ENCODE peak calls at places on chromosomes 6 and 20, in seven cellular contexts. M is SK-N-SH, L is lower lobe of right lung, P is left ventricle myocardium inferior, W is right lobe of liver, I is uterus, K is Caco-2. H is an unnamed sample. For H3K27me3 and H3K4me1, the result is how much of the 10 kb centered on the place peaks cover.

GRCh38 chr6:142816024-142816423 is 129.0 kb downstream of the HIVEP2 start:
- DNase-seq in M (no peak), L (no peak), P (no peak), W (no peak), I (no peak), K (no peak), H (no peak)

GRCh38 chr20:58059145-58059544 is 169.3 kb downstream of the ANKRD60 start:
- DNase-seq in M (no peak), L (no peak), P (no peak), W (no peak), I (no peak), K (no peak), H (peak)

GRCh38 chr6:169779896-169780295 is 28.5 kb downstream of the ERMARD start:
- DNase-seq in M (no peak), L (no peak), P (no peak), W (no peak), I (no peak), K (no peak), H (no peak)

GRCh38 chr6:118530942-118531341 is 17.2 kb upstream of the PLN start:
- DNase-seq in M (no peak), L (no peak), P (no peak), W (no peak), I (no peak), K (no peak), H (no peak)

GRCh38 chr6:11535801-11536230 is 1.7 kb upstream of the TMEM170B start:
- DNase-seq in M (no peak), L (no peak), P (no peak), W (no peak), I (no peak), K (peak), H (no peak)

GRCh38 chr6:85252552-85252951 is 197.3 kb upstream of the NT5E start:
- DNase-seq in M (no peak), L (no peak), P (no peak), W (no peak), I (no peak), K (no peak), H (no peak)

GRCh38 chr6:106458021-106458986 is 97.8 kb downstream of the CRYBG1 start:
- DNase-seq in M (no peak), L (no peak), P (no peak), W (no peak), I (no peak), K (no peak), H (no peak)

GRCh38 chr6:117956386-117956785 is 49.3 kb downstream of the SLC35F1 start:
- DNase-seq in M (no peak), L (no peak), P (no peak), W (no peak), I (no peak), K (no peak), H (no peak)

GRCh38 chr6:157603314-157603940 is 219.6 kb upstream of the SNX9 start:
- DNase-seq in M (no peak), L (no peak), P (no peak), W (no peak), I (peak), K (no peak), H (no peak)

GRCh38 chr6:149987602-149988107 is 23.9 kb downstream of the ULBP1 start:
- DNase-seq in M (no peak), L (no peak), P (no peak), W (no peak), I (no peak), K (no peak), H (no peak)
- H3K27me3 ChIP-seq in M (half or more), L (half or more), P (half or more), W (under half), I (half or more), K (under half), H (half or more)

GRCh38 chr6:110554966-110555460 is 78.6 kb upstream of the SLC22A16 start:
- DNase-seq in M (no peak), L (no peak), P (no peak), W (peak), I (no peak), K (no peak), H (no peak)
- H3K4me1 ChIP-seq in M (under half), L (under half), P (under half), W (under half), I (under half), K (under half), H (under half)

GRCh38 chr20:64234291-64234791 is 21.2 kb upstream of the PCMTD2 start:
- DNase-seq in M (no peak), L (peak), P (no peak), W (no peak), I (no peak), K (no peak), H (no peak)
- H3K27me3 ChIP-seq in M (under half), L (under half), P (under half), W (under half), I (under half), K (under half), H (under half)

GRCh38 chr6:90444125-90444745 is 142.6 kb downstream of the MAP3K7 start:
- DNase-seq in M (no peak), L (no peak), P (no peak), W (no peak), I (no peak), K (no peak), H (no peak)
- H3K4me1 ChIP-seq in M (under half), L (under half), P (under half), W (under half), I (under half), K (under half), H (under half)

GRCh38 chr6:1618305-1619105 is 8.8 kb downstream of the FOXC1 start:
- DNase-seq in M (no peak), L (no peak), P (no peak), W (peak), I (no peak), K (no peak), H (no peak)

GRCh38 chr6:1615651-1616420 is 6.1 kb downstream of the FOXC1 start:
- DNase-seq in M (no peak), L (no peak), P (no peak), W (no peak), I (no peak), K (no peak), H (no peak)

GRCh38 chr6:1617466-1618304 is 8.0 kb downstream of the FOXC1 start:
- DNase-seq in M (no peak), L (no peak), P (no peak), W (peak), I (no peak), K (no peak), H (no peak)

GRCh38 chr6:1614767-1615650 is 5.3 kb downstream of the FOXC1 start:
- DNase-seq in M (peak), L (no peak), P (no peak), W (no peak), I (no peak), K (no peak), H (no peak)

GRCh38 chr6:1616556-1617463 is 7.1 kb downstream of the FOXC1 start:
- DNase-seq in M (no peak), L (no peak), P (no peak), W (peak), I (no peak), K (no peak), H (no peak)
- H3K27me3 ChIP-seq in M (under half), L (half or more), P (half or more), W (under half), I (half or more), K (under half), H (under half)

GRCh38 chr20:56431451-56431850 is 19.4 kb downstream of the CASS4 start:
- DNase-seq in M (no peak), L (no peak), P (no peak), W (no peak), I (no peak), K (no peak), H (no peak)
- H3K4me1 ChIP-seq in M (under half), L (half or more), P (under half), W (under half), I (under half), K (under half), H (under half)

GRCh38 chr20:56867128-56867527 is 238.0 kb downstream of the TFAP2C start:
- DNase-seq in M (no peak), L (no peak), P (no peak), W (no peak), I (no peak), K (no peak), H (no peak)
- H3K27me3 ChIP-seq in M (under half), L (under half), P (half or more), W (under half), I (under half), K (under half), H (under half)